ENCODE peak calls at places on chromosome 6, in four cellular contexts. One of them, this sample, is unnamed.

GRCh38 chr6:32175711-32176475 is at the start of gene AGPAT1:
- DNase-seq in AG08396: peak; percentile 98
- DNase-seq in activated naive CD4-positive, alpha-beta T cell treated with anti-CD3 and anti-CD28 coated beads, Interleukin-2, amount 10 ng/mL, durations not matched to agents 7 days and 5 days: peak; percentile 98
- DNase-seq in kidney glomerular epithelial cell: peak; percentile 95
- DNase-seq in this sample: peak; percentile 73

GRCh38 chr6:108621117-108621516 is 60.4 kb downstream of the FOXO3 start:
- DNase-seq in AG08396: peak; percentile 53
- DNase-seq in activated naive CD4-positive, alpha-beta T cell treated with anti-CD3 and anti-CD28 coated beads, Interleukin-2, amount 10 ng/mL, durations not matched to agents 7 days and 5 days: no peak
- DNase-seq in kidney glomerular epithelial cell: peak; percentile 56
- DNase-seq in this sample: no peak

GRCh38 chr6:2378046-2378657 is 132.7 kb upstream of the GMDS start:
- DNase-seq in AG08396: no peak
- DNase-seq in activated naive CD4-positive, alpha-beta T cell treated with anti-CD3 and anti-CD28 coated beads, Interleukin-2, amount 10 ng/mL, durations not matched to agents 7 days and 5 days: no peak
- DNase-seq in kidney glomerular epithelial cell: no peak
- DNase-seq in this sample: no peak

GRCh38 chr6:36717871-36718540 is 20.4 kb downstream of the RAB44 start:
- DNase-seq in AG08396: no peak
- DNase-seq in activated naive CD4-positive, alpha-beta T cell treated with anti-CD3 and anti-CD28 coated beads, Interleukin-2, amount 10 ng/mL, durations not matched to agents 7 days and 5 days: peak; percentile 14
- DNase-seq in kidney glomerular epithelial cell: no peak
- DNase-seq in this sample: no peak

GRCh38 chr6:52157301-52157930 is 28.8 kb upstream of the IL17A start:
- DNase-seq in AG08396: no peak
- DNase-seq in activated naive CD4-positive, alpha-beta T cell treated with anti-CD3 and anti-CD28 coated beads, Interleukin-2, amount 10 ng/mL, durations not matched to agents 7 days and 5 days: no peak
- DNase-seq in kidney glomerular epithelial cell: no peak
- DNase-seq in this sample: no peak

GRCh38 chr6:91127752-91128151 is 540.9 kb upstream of the MAP3K7 start:
- DNase-seq in AG08396: no peak
- DNase-seq in activated naive CD4-positive, alpha-beta T cell treated with anti-CD3 and anti-CD28 coated beads, Interleukin-2, amount 10 ng/mL, durations not matched to agents 7 days and 5 days: no peak
- DNase-seq in kidney glomerular epithelial cell: no peak
- DNase-seq in this sample: no peak

GRCh38 chr6:158387036-158387435 is 74.8 kb downstream of the TULP4 start:
- DNase-seq in AG08396: no peak
- DNase-seq in activated naive CD4-positive, alpha-beta T cell treated with anti-CD3 and anti-CD28 coated beads, Interleukin-2, amount 10 ng/mL, durations not matched to agents 7 days and 5 days: no peak
- DNase-seq in kidney glomerular epithelial cell: no peak
- DNase-seq in this sample: no peak

GRCh38 chr6:35084041-35084491 is 57.1 kb downstream of the TCP11 start:
- DNase-seq in AG08396: no peak
- DNase-seq in activated naive CD4-positive, alpha-beta T cell treated with anti-CD3 and anti-CD28 coated beads, Interleukin-2, amount 10 ng/mL, durations not matched to agents 7 days and 5 days: no peak
- DNase-seq in kidney glomerular epithelial cell: no peak
- DNase-seq in this sample: no peak

GRCh38 chr6:147060636-147061035 is 143.6 kb upstream of the STXBP5 start:
- DNase-seq in AG08396: no peak
- DNase-seq in activated naive CD4-positive, alpha-beta T cell treated with anti-CD3 and anti-CD28 coated beads, Interleukin-2, amount 10 ng/mL, durations not matched to agents 7 days and 5 days: no peak
- DNase-seq in kidney glomerular epithelial cell: no peak
- DNase-seq in this sample: no peak

GRCh38 chr6:159169193-159169555 is at the start of gene FNDC1:
- DNase-seq in AG08396: peak; percentile 78
- DNase-seq in activated naive CD4-positive, alpha-beta T cell treated with anti-CD3 and anti-CD28 coated beads, Interleukin-2, amount 10 ng/mL, durations not matched to agents 7 days and 5 days: peak; percentile 71
- DNase-seq in kidney glomerular epithelial cell: no peak
- DNase-seq in this sample: peak; percentile 32